ENCODE peak calls at places on chromosome 22, in five cellular contexts. Z, M, B, S and P are unnamed samples. For H3K79me2 and H3K27me3, the result is how much of the 10 kb centered on the place peaks cover.

GRCh38 chr22:32204856-32205722 is at the start of gene RFPL2:
- DNase-seq in M (peak), Z (peak), B (no peak), S (no peak), P (peak)

GRCh38 chr22:49299821-49300231 is 527.8 kb downstream of the BRD1 start:
- DNase-seq in Z (no peak), B (no peak), S (no peak), M (no peak), P (no peak)

GRCh38 chr22:19961868-19962245 is 20.2 kb upstream of the TXNRD2 start:
- DNase-seq in S (no peak), Z (no peak), B (no peak), M (no peak), P (no peak)

GRCh38 chr22:44192811-44193536 is 12.2 kb downstream of the PARVG start:
- DNase-seq in B (no peak), Z (no peak), M (no peak), S (no peak), P (no peak)

GRCh38 chr22:44497218-44497903 is 672 bp downstream of the RTL6 start:
- DNase-seq in Z (no peak), S (no peak), B (no peak), M (peak), P (peak)

GRCh38 chr22:50601669-50602337 is 1.2 kb downstream of the MAPK8IP2 start:
- DNase-seq in B (no peak), M (no peak), Z (no peak), S (no peak), P (no peak)

GRCh38 chr22:23801238-23801821 is 14.6 kb downstream of the SMARCB1 start:
- DNase-seq in S (no peak), Z (no peak), B (no peak), M (no peak), P (no peak)

GRCh38 chr22:33073989-33074391 is 15.8 kb upstream of the SYN3 start:
- DNase-seq in B (no peak), S (peak), Z (no peak), M (no peak), P (peak)

GRCh38 chr22:19121631-19122142 is 525 bp downstream of the DGCR2 start:
- DNase-seq in S (no peak), M (peak), Z (no peak), B (no peak), P (peak)

GRCh38 chr22:49011379-49011768 is 816.3 kb downstream of the BRD1 start:
- DNase-seq in Z (no peak), B (no peak), M (no peak), S (no peak), P (no peak)

GRCh38 chr22:25668437-25668836 is 73.6 kb upstream of the MYO18B start:
- DNase-seq in S (no peak), Z (no peak), B (no peak), M (peak), P (peak)

GRCh38 chr22:41417622-41418390 is 28.8 kb downstream of the TOB2 start:
- DNase-seq in Z (no peak), S (no peak), B (no peak), M (peak), P (no peak)

GRCh38 chr22:23232094-23232905 is 52.0 kb downstream of the BCR start:
- DNase-seq in S (no peak), Z (no peak), B (no peak), M (no peak), P (no peak)

GRCh38 chr22:41327124-41327523 is 25.8 kb downstream of the ZC3H7B start:
- DNase-seq in B (no peak), M (no peak), Z (no peak), S (no peak), P (no peak)

GRCh38 chr22:47199261-47199948 is 437.0 kb downstream of the TBC1D22A start:
- DNase-seq in B (no peak), S (peak), M (no peak), Z (no peak), P (no peak)

GRCh38 chr22:50104149-50104548 is 14.3 kb downstream of the MOV10L1 start:
- DNase-seq in S (no peak), B (no peak), M (no peak), Z (no peak), P (no peak)

GRCh38 chr22:25495286-25495685 is 69.2 kb upstream of the GRK3 start:
- DNase-seq in S (no peak), Z (no peak), M (no peak), B (no peak), P (no peak)

GRCh38 chr22:31944700-31945477 is 554 bp downstream of the YWHAH start:
- DNase-seq in M (peak), B (no peak), S (no peak), Z (no peak), P (no peak)

GRCh38 chr22:41782316-41782715 is 18.2 kb upstream of the CCDC134 start:
- DNase-seq in B (no peak), Z (no peak), M (no peak), S (no peak), P (no peak)

GRCh38 chr22:41048791-41049717 is 43.3 kb upstream of the EP300 start:
- DNase-seq in Z (no peak), M (peak), B (no peak), S (peak), P (peak)

GRCh38 chr22:33923660-33924246 is 3.5 kb upstream of the LARGE1 start:
- DNase-seq in S (peak), Z (peak), B (no peak), M (peak), P (peak)

GRCh38 chr22:32207971-32208480 is 3.2 kb upstream of the RFPL2 start:
- DNase-seq in S (no peak), M (no peak), Z (no peak), B (no peak), P (no peak)

GRCh38 chr22:50444663-50445062 is 30.2 kb downstream of the SBF1 start:
- DNase-seq in S (peak), M (peak), Z (peak), B (no peak), P (peak)

GRCh38 chr22:48871176-48871840 is 956.4 kb downstream of the BRD1 start:
- DNase-seq in B (no peak), Z (no peak), M (no peak), S (no peak), P (no peak)

GRCh38 chr22:40955516-40955915 is 4.3 kb downstream of the RBX1 start:
- DNase-seq in B (no peak), S (no peak), M (no peak), Z (no peak), P (peak)

GRCh38 chr22:44171486-44172076 is 9.1 kb upstream of the PARVG start:
- DNase-seq in M (no peak), Z (no peak), S (no peak), B (no peak), P (no peak)

GRCh38 chr22:32558681-32559355 is 84.2 kb downstream of the FBXO7 start:
- DNase-seq in M (no peak), S (peak), Z (peak), B (no peak), P (peak)

GRCh38 chr22:20979243-20979809 is 2.8 kb upstream of the LZTR1 start:
- DNase-seq in M (peak), Z (no peak), S (no peak), B (no peak), P (peak)

GRCh38 chr22:21837184-21837979 is 30.1 kb downstream of the MAPK1 start:
- DNase-seq in M (peak), Z (peak), S (peak), B (no peak), P (peak)

GRCh38 chr22:48498526-48499331 is 1328.9 kb downstream of the BRD1 start:
- DNase-seq in Z (no peak), M (no peak), S (peak), B (no peak), P (no peak)

GRCh38 chr22:48414662-48415061 is 1413.0 kb downstream of the BRD1 start:
- DNase-seq in S (no peak), Z (no peak), B (no peak), M (no peak), P (no peak)

GRCh38 chr22:49962012-49962750 is 1.6 kb downstream of the PIM3 start:
- DNase-seq in B (no peak), Z (no peak), S (peak), M (peak), P (peak)

GRCh38 chr22:21067075-21067900 is 21.5 kb downstream of the LRRC74B start:
- DNase-seq in B (no peak), S (no peak), Z (no peak), M (no peak), P (no peak)

GRCh38 chr22:23268139-23268712 is 87.9 kb downstream of the BCR start:
- DNase-seq in M (no peak), S (no peak), Z (no peak), B (no peak), P (no peak)

GRCh38 chr22:26592368-26593015 is 2.6 kb upstream of the TPST2 start:
- DNase-seq in M (no peak), B (peak), Z (no peak), S (no peak), P (peak)

GRCh38 chr22:24580276-24580675 is 12.6 kb downstream of the LRRC75B start:
- DNase-seq in B (no peak), M (no peak), Z (no peak), S (peak), P (peak)

GRCh38 chr22:44807915-44808690 is 55.7 kb downstream of the ARHGAP8 start:
- DNase-seq in Z (no peak), B (no peak), M (no peak), S (no peak), P (no peak)

GRCh38 chr22:50074551-50075042 is 10.6 kb downstream of the MLC1 start:
- DNase-seq in S (no peak), Z (no peak), B (no peak), M (no peak), P (no peak)

GRCh38 chr22:48709976-48710375 is 1117.7 kb downstream of the BRD1 start:
- DNase-seq in M (no peak), S (no peak), B (no peak), Z (no peak), P (no peak)

DNA sequence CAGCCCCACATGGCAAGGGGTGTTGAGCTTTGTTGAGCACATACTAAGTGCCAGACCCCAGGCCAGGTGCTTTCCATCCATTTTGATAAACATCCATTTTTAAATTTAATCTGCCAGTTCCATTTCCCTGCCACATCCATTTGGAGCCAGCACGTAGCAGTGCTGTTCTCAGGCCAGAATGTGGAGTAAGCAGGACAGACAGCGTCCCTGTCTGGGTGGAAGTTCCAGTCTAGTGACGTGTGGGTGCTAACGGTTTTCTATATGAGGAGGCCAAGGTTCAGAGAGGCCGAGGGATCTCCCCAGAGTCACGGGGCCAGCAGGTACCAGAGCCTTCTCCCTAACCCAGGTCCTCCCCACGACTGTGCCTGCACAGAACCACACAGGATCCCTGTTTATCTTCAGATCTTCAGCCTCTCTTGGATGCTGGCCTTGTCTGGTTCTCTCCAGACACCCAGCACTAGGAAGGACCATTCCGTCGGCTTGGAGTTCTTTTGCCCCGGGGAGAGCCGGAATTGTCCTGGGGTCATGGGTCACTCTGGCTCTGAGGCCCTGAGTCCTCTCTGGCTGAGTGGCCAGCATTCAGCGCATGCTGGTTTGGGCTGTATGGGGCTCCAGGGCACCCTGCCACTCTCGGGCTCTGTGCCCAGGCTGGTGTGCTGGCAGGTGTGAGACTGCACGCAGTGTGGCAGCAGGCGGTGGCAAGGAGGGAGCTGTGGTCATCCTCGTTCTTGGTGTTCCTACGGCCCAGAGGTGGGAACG is 63.6 kb upstream of the PPARA start:
- DNase-seq in Z (no peak), S (no peak), B (no peak), M (no peak), P (peak)
- H3K79me2 ChIP-seq in Z (half or more), S (half or more), B (under half), M (half or more), P (half or more)

GRCh38 chr22:36134167-36134566 is 26.4 kb downstream of the APOL3 start:
- DNase-seq in S (no peak), Z (no peak), M (no peak), B (no peak), P (no peak)

GRCh38 chr22:36136475-36136874 is 24.1 kb downstream of the APOL3 start:
- DNase-seq in Z (no peak), M (no peak), S (no peak), B (no peak), P (no peak)

GRCh38 chr22:36136988-36137387 is 23.6 kb downstream of the APOL3 start:
- DNase-seq in Z (no peak), S (no peak), M (no peak), B (no peak), P (no peak)

GRCh38 chr22:36131907-36132306 is 28.6 kb downstream of the APOL3 start:
- DNase-seq in S (no peak), M (no peak), B (no peak), Z (no peak), P (no peak)

DNA sequence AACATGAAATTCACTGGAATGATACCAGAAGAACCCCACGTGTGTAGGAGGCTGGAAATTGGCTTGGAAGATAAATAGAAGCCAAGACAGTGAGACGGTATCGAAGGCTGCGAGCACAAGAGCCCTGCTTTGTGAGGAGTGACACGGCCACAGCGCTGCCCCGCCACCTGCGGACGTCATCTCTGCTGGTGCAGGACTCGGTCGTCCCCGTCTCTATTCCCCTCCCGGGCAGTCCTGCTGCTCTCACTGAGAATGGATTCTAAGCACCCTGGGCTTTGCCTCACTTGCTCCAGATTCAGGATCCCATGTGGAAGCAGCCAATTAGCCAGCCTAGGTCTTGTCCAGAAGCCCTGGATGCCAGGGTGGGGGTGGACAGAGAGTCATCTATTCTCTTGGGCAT is 25.2 kb downstream of the APOL3 start:
- DNase-seq in S (no peak), Z (no peak), M (no peak), B (no peak), P (no peak)
- H3K27me3 ChIP-seq in S (under half), Z (under half), M (under half), B (under half), P (under half)

DNA sequence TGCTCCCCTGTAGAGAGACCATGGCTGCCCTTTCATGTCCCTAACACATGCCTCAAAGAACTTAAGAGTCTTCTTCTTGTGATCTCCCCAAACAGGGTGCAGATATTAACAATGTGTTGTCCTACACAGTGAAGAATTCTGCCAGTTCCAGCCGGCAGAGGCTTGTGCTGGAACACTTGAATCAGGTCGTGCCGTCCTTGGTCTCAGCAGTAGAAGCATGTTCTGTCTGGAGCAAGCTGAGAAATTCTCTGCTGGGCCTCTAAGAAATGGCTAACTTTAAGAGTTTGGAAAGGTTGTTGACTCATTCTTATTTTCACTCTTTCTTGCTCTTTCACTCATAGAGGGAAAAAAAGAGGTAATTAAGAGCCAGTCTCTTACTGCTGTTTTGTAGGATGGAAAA is 71.1 kb upstream of the SLC25A18 start:
- DNase-seq in S (no peak), M (no peak), B (no peak), Z (no peak), P (no peak)
- H3K79me2 ChIP-seq in S (under half), M (under half), B (under half), Z (under half), P (under half)

DNA sequence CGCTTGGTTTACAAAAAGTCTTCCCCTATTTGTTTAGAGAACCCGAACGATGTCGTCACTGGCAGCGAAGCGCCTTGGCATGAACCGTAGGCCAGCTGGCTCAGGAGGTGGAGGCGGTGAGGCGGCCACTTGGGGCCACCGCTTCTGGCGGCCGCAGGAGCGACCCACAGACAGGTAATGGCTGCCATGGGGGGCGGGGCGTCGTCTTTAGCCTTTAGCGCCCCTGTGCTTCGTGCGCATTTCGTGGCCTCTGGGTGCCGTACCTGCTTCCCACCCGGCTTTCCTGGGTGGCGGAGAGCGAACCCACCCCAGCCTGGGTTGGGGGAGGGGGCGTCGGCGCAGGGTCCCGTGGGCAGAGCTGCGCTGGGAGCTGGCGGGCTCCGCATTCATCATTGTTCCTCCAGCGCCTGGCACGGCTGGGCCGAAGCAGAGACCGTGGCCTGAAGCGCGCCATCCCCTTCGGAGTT is 470 bp upstream of the OSBP2 start:
- DNase-seq in Z (peak), B (no peak), S (peak), M (peak), P (peak)
- H3K27me3 ChIP-seq in Z (under half), B (under half), S (under half), M (under half), P (under half)

GRCh38 chr22:42949159-42949558 is 65.8 kb downstream of the PACSIN2 start:
- DNase-seq in Z (no peak), S (peak), B (no peak), M (peak), P (peak)
- H3K79me2 ChIP-seq in Z (half or more), S (half or more), B (half or more), M (under half), P (half or more)

DNA sequence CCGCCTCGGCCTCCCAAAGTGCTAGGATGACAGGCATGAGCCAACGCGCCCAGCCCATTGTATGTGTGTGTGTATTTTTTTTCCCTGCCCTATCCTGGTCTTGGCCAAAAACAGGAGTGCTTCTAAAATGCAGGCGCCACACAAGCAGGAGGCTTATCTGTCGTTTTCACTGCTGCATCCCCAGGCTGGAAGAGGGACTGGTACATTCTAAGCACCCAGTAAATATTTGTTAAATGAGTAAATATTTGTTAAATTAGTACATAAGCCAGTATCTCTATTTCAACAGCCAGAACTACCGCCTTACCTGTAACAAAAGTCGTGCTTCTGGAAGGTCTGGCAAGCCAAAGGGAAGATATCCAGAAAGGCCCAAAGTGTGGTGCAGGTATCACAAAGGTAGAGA is 24.9 kb downstream of the ASCC2 start:
- DNase-seq in Z (no peak), M (no peak), S (peak), B (no peak), P (no peak)
- H3K27me3 ChIP-seq in Z (under half), M (under half), S (under half), B (under half), P (under half)

GRCh38 chr22:27749597-27750225 is 51.8 kb downstream of the MN1 start:
- DNase-seq in Z (no peak), B (no peak), M (no peak), S (no peak), P (peak)
- H3K79me2 ChIP-seq in Z (under half), B (under half), M (under half), S (under half), P (under half)

GRCh38 chr22:39707816-39708215 is 137.3 kb downstream of the CACNA1I start:
- DNase-seq in B (no peak), S (no peak), M (no peak), Z (no peak), P (no peak)
- H3K27me3 ChIP-seq in B (under half), S (half or more), M (under half), Z (under half), P (under half)

DNA sequence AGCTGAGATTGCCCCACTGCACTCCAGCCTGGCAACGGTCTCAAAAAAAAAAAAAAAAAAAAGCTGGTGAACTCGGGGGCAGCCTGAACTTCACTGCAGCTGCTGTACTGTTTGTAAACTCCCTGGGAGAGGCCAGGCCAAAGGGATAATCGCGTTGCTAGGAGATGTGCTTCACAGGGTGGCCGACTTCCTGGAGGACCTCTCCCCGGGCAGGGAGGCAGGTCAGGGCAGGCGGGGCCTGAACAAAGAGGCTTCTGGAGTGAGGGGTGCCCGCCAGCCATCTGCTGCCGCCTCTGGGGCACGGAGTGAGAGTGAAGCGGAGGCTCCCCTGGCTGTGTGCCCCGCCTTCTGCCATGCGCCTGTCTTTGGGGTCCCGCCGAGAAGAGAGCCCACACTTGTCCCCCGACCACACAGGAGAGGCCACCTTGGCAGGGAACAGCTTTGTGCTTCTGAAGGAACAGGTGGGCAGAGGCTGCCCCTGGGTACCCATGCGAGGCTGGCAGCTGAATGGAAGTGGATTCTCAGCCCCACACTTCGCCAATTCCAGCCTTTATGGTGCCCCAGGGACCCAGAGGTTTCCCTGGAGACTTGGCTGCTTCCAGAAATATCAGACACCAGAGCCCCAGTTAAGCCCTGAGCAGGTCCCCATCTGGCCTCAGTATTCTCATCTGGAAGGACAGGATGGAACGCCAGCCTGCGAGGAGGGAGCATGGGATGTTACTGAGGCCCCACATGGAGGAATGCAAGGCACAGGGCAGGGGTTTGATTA is 29.6 kb downstream of the TMEM184B start:
- DNase-seq in M (no peak), Z (no peak), S (no peak), B (no peak), P (peak)
- H3K79me2 ChIP-seq in M (under half), Z (under half), S (under half), B (under half), P (under half)

GRCh38 chr22:39383841-39384625 is 15.5 kb upstream of the TAB1 start:
- DNase-seq in B (no peak), M (no peak), Z (no peak), S (no peak), P (no peak)
- H3K27me3 ChIP-seq in B (under half), M (under half), Z (under half), S (under half), P (under half)